ENCODE peak calls at places on chromosomes 16 and 17, in ten cellular contexts. Y, I, C, E, W, H, V, U, D and S are unnamed samples.

GRCh38 chr16:52863000-52863399 is 189.7 kb downstream of the CHD9NB start:
- DNase-seq in D (no peak), E (no peak), Y (no peak), I (no peak), U (no peak), C (no peak), H (no peak), V (no peak), W (no peak), S (no peak)

GRCh38 chr17:78313735-78314648 is 45.9 kb downstream of the SOCS3 start:
- DNase-seq in U (peak), W (no peak), H (peak), E (peak), Y (peak), C (peak), I (peak), V (no peak), D (no peak), S (peak)

GRCh38 chr17:72336026-72336803 is 215.4 kb downstream of the SOX9 start:
- DNase-seq in E (no peak), H (no peak), I (no peak), C (no peak), W (no peak), D (no peak), V (peak), Y (peak), U (no peak), S (no peak)

GRCh38 chr16:75029854-75030253 is 31.0 kb downstream of the ZNRF1 start:
- DNase-seq in U (no peak), E (no peak), V (no peak), W (peak), I (no peak), C (no peak), H (no peak), Y (no peak), D (no peak), S (no peak)

GRCh38 chr16:72172105-72173034 is at the start of gene PMFBP1:
- DNase-seq in W (no peak), Y (no peak), I (no peak), U (peak), E (peak), C (peak), D (no peak), H (no peak), V (peak), S (peak)

GRCh38 chr17:69949931-69950330 is 125.1 kb upstream of the KCNJ16 start:
- DNase-seq in U (no peak), H (no peak), I (no peak), D (no peak), V (no peak), E (no peak), C (no peak), W (no peak), Y (no peak), S (no peak)

GRCh38 chr16:10210979-10211378 is 28.8 kb upstream of the GRIN2A start:
- DNase-seq in W (no peak), H (no peak), E (no peak), I (no peak), U (no peak), V (no peak), D (no peak), C (no peak), Y (no peak), S (no peak)

GRCh38 chr17:19010729-19011505 is 6.4 kb upstream of the FAM83G start:
- DNase-seq in C (no peak), W (no peak), H (peak), Y (no peak), D (no peak), I (no peak), U (no peak), E (no peak), V (no peak), S (no peak)

GRCh38 chr17:67211742-67212141 is 33.3 kb downstream of the HELZ start:
- DNase-seq in V (no peak), U (peak), C (no peak), I (no peak), Y (no peak), D (no peak), H (no peak), W (no peak), E (no peak), S (no peak)

GRCh38 chr17:67116045-67116575 is 71.8 kb downstream of the CACNG1 start:
- DNase-seq in D (no peak), I (no peak), U (no peak), V (no peak), C (no peak), W (no peak), Y (peak), H (no peak), E (no peak), S (no peak)

GRCh38 chr17:10526517-10526916 is 8.2 kb upstream of the MYH1 start:
- DNase-seq in H (no peak), C (no peak), Y (no peak), I (no peak), W (no peak), U (no peak), V (no peak), D (no peak), E (no peak), S (no peak)

GRCh38 chr16:65702707-65703402 is 581.0 kb upstream of the CDH11 start:
- DNase-seq in E (no peak), D (no peak), H (no peak), Y (no peak), I (no peak), U (no peak), V (no peak), W (no peak), C (no peak), S (no peak)

GRCh38 chr17:53655591-53655990 is 167.1 kb upstream of the KIF2B start:
- DNase-seq in C (no peak), I (no peak), U (no peak), Y (no peak), E (no peak), H (no peak), D (no peak), V (no peak), W (peak), S (no peak)

GRCh38 chr17:77354721-77355455 is 214.1 kb downstream of the SEC14L1 start:
- DNase-seq in E (no peak), U (no peak), W (no peak), H (peak), D (no peak), V (no peak), C (no peak), Y (peak), I (no peak), S (peak)

GRCh38 chr17:54901230-54901847 is 687 bp downstream of the TOM1L1 start:
- DNase-seq in H (no peak), D (no peak), U (no peak), I (peak), E (peak), C (no peak), W (peak), V (no peak), Y (peak), S (no peak)

GRCh38 chr16:69762843-69763556 is 868 bp downstream of the WWP2 start:
- DNase-seq in C (no peak), H (no peak), V (no peak), W (no peak), D (no peak), U (peak), E (no peak), I (no peak), Y (no peak), S (no peak)

GRCh38 chr17:74211141-74211928 is 2.0 kb upstream of the TTYH2 start:
- DNase-seq in D (no peak), E (no peak), U (peak), W (no peak), C (peak), H (no peak), Y (peak), I (peak), V (no peak), S (no peak)